ENCODE peak calls at places on chromosomes 11 and 22, in ten cellular contexts. N is NCI-H460; R is GM04504; O is ACHN; I is GM12865; Q is GM03348; H is stimulated activated CD8-positive, alpha-beta memory T cell treated with anti-CD3 and anti-CD28 coated beads, Interleukin-7, amount 100 ng/mL, for 1 hour; A is T-helper 2 cell; V is stimulated activated naive CD8-positive, alpha-beta T cell treated with anti-CD3 and anti-CD28 coated beads, Interleukin-15, Interleukin-2, amounts not matched to agents 100 U/mL and 50 U/mL, for 24 hours; Y is SHP77. X is an unnamed sample.

GRCh38 chr11:45102361-45102809 is 44.1 kb upstream of the PRDM11 start:
- DNase-seq in R (no peak), V (no peak), Y (no peak), O (no peak), I (no peak), A (no peak), N (no peak), Q (no peak), H (no peak), X (no peak)

GRCh38 chr22:43978558-43978957 is 23.3 kb downstream of the SAMM50 start:
- DNase-seq in A (no peak), Q (no peak), V (no peak), H (no peak), O (no peak), I (no peak), Y (no peak), R (no peak), N (no peak), X (no peak)

GRCh38 chr11:69010964-69011623 is 2.0 kb downstream of the MRGPRF start:
- DNase-seq in I (no peak), Y (no peak), O (no peak), V (peak), Q (peak), A (peak), R (peak), H (no peak), N (peak), X (no peak)

GRCh38 chr11:19243601-19244000 is 2.9 kb upstream of the E2F8 start:
- DNase-seq in N (no peak), R (no peak), V (no peak), Q (no peak), I (no peak), O (no peak), A (no peak), H (no peak), Y (no peak), X (no peak)

GRCh38 chr22:49772692-49773091 is 55.0 kb downstream of the BRD1 start:
- DNase-seq in O (no peak), Y (no peak), H (no peak), I (no peak), Q (no peak), V (no peak), R (no peak), A (no peak), N (no peak), X (no peak)

GRCh38 chr11:77107950-77108349 is 5.3 kb downstream of the OMP start:
- DNase-seq in N (no peak), I (no peak), R (peak), Q (peak), O (peak), H (no peak), Y (no peak), A (no peak), V (no peak), X (no peak)

GRCh38 chr22:49934144-49934890 is 15.9 kb downstream of the CRELD2 start:
- DNase-seq in V (peak), I (no peak), R (no peak), N (no peak), A (peak), H (no peak), Y (no peak), O (peak), Q (no peak), X (no peak)

GRCh38 chr11:66701432-66702240 is 23.9 kb upstream of the RBM4B start:
- DNase-seq in Q (no peak), H (no peak), V (peak), R (no peak), N (no peak), Y (no peak), A (no peak), O (no peak), I (no peak), X (no peak)

GRCh38 chr11:69800278-69800677 is 18.9 kb downstream of the FGF3 start:
- DNase-seq in O (no peak), H (no peak), I (no peak), N (no peak), V (no peak), Q (no peak), A (no peak), R (no peak), Y (no peak), X (no peak)

GRCh38 chr11:8257003-8257664 is 6.5 kb downstream of the LMO1 start:
- DNase-seq in R (no peak), V (no peak), N (no peak), Y (no peak), H (no peak), I (no peak), A (no peak), O (no peak), Q (no peak), X (peak)

GRCh38 chr11:10038916-10039315 is 255.1 kb downstream of the SBF2 start:
- DNase-seq in V (no peak), A (no peak), N (no peak), H (no peak), O (no peak), I (no peak), Y (no peak), Q (peak), R (no peak), X (no peak)

GRCh38 chr11:17720796-17721171 is 1.4 kb downstream of the MYOD1 start:
- DNase-seq in Q (no peak), H (no peak), I (no peak), O (peak), V (no peak), N (no peak), A (no peak), Y (no peak), R (no peak), X (no peak)

GRCh38 chr11:70942593-70942992 is 309.8 kb downstream of the SHANK2 start:
- DNase-seq in Y (peak), I (peak), O (peak), V (peak), H (no peak), N (no peak), A (no peak), Q (no peak), R (no peak), X (no peak)

GRCh38 chr11:22510741-22511140 is 114.9 kb downstream of the FANCF start:
- DNase-seq in N (no peak), V (no peak), A (no peak), H (no peak), Y (no peak), I (no peak), O (no peak), R (no peak), Q (peak), X (no peak)

GRCh38 chr11:116226731-116227130 is 546.1 kb downstream of the BUD13 start:
- DNase-seq in V (no peak), A (no peak), R (no peak), Y (no peak), N (no peak), O (no peak), H (no peak), I (no peak), Q (no peak), X (no peak)

GRCh38 chr11:83836883-83837654 is 550.9 kb upstream of the CCDC90B start:
- DNase-seq in N (peak), I (peak), Y (peak), O (peak), H (no peak), A (no peak), R (peak), V (peak), Q (peak), X (no peak)

GRCh38 chr11:118152552-118153471 is at the start of gene SCN4B:
- DNase-seq in Q (peak), Y (no peak), O (peak), N (peak), I (no peak), V (no peak), H (no peak), R (no peak), A (no peak), X (no peak)

GRCh38 chr11:66172146-66172545 is 96.3 kb upstream of the RAB1B start:
- DNase-seq in R (no peak), Q (peak), H (no peak), O (peak), N (no peak), Y (no peak), V (peak), A (no peak), I (no peak), X (no peak)

GRCh38 chr11:46701078-46701654 is 335 bp downstream of the ZNF408 start:
- DNase-seq in V (peak), Y (no peak), R (no peak), I (no peak), N (no peak), O (no peak), A (no peak), H (no peak), Q (no peak), X (no peak)

GRCh38 chr11:120108154-120108784 is 29.6 kb downstream of the TRIM29 start:
- DNase-seq in I (peak), Y (no peak), A (peak), H (peak), O (peak), Q (peak), V (peak), R (peak), N (peak), X (no peak)

GRCh38 chr11:75826463-75827220 is 11.6 kb downstream of the UVRAG start:
- DNase-seq in R (no peak), I (peak), Q (peak), A (no peak), N (no peak), Y (no peak), O (no peak), H (no peak), V (no peak), X (no peak)

GRCh38 chr11:63906585-63906984 is 10.4 kb downstream of the RCOR2 start:
- DNase-seq in V (peak), R (no peak), N (no peak), H (no peak), Y (no peak), A (peak), O (peak), Q (peak), I (peak), X (no peak)

GRCh38 chr11:44754876-44755552 is 28.3 kb downstream of the TSPAN18 start:
- DNase-seq in R (no peak), N (no peak), I (no peak), H (no peak), Y (no peak), V (no peak), Q (no peak), A (no peak), O (no peak), X (no peak)

GRCh38 chr11:62427630-62428233 is 8.9 kb downstream of the SCGB1A1 start:
- DNase-seq in I (peak), H (no peak), O (peak), Q (peak), N (no peak), A (no peak), Y (no peak), R (no peak), V (no peak), X (no peak)

GRCh38 chr11:13984616-13985474 is 22.3 kb downstream of the SPON1 start:
- DNase-seq in I (no peak), Y (no peak), R (peak), H (no peak), V (no peak), Q (peak), N (no peak), O (no peak), A (no peak), X (no peak)

GRCh38 chr22:46678785-46679700 is 58.9 kb downstream of the GRAMD4 start:
- DNase-seq in O (no peak), N (no peak), V (no peak), A (no peak), Y (no peak), R (peak), I (no peak), H (no peak), Q (peak), X (no peak)

GRCh38 chr11:121105063-121105480 is 4.0 kb downstream of the TECTA start:
- DNase-seq in O (no peak), V (no peak), I (no peak), N (no peak), Y (no peak), Q (no peak), A (no peak), H (no peak), R (peak), X (no peak)

GRCh38 chr11:113179181-113179701 is 135.1 kb upstream of the TTC12 start:
- DNase-seq in A (no peak), O (no peak), R (no peak), N (no peak), V (no peak), Q (no peak), Y (no peak), H (no peak), I (no peak), X (no peak)

GRCh38 chr11:46850829-46851380 is 4.8 kb upstream of the CKAP5 start:
- DNase-seq in Y (no peak), N (no peak), R (no peak), O (no peak), I (no peak), V (no peak), A (no peak), H (no peak), Q (no peak), X (no peak)

GRCh38 chr11:1306186-1307162 is 3.0 kb downstream of the TOLLIP start:
- DNase-seq in I (no peak), R (no peak), V (no peak), A (no peak), H (no peak), O (no peak), Q (no peak), N (no peak), Y (no peak), X (no peak)

GRCh38 chr11:36292311-36292722 is 3.1 kb upstream of the COMMD9 start:
- DNase-seq in A (no peak), V (no peak), H (no peak), Y (peak), N (peak), R (no peak), O (peak), Q (peak), I (peak), X (no peak)

GRCh38 chr11:93389737-93390136 is 59.2 kb downstream of the DEUP1 start:
- DNase-seq in R (no peak), Q (no peak), N (no peak), O (no peak), Y (no peak), I (no peak), A (no peak), H (no peak), V (no peak), X (no peak)

GRCh38 chr11:120034881-120035620 is 102.9 kb downstream of the TRIM29 start:
- DNase-seq in V (no peak), N (no peak), Y (peak), O (no peak), H (no peak), I (no peak), R (no peak), A (no peak), Q (peak), X (peak)

GRCh38 chr22:26632422-26633155 is 10.8 kb downstream of the CRYBA4 start:
- DNase-seq in H (no peak), Q (no peak), O (no peak), R (no peak), I (no peak), Y (no peak), N (no peak), V (no peak), A (no peak), X (no peak)

GRCh38 chr11:93131709-93132108 is 66.1 kb downstream of the SLC36A4 start:
- DNase-seq in Y (peak), Q (no peak), O (peak), A (no peak), V (no peak), I (no peak), R (no peak), N (peak), H (no peak), X (no peak)

GRCh38 chr11:68271781-68272608 is at the start of gene C11orf24:
- DNase-seq in Q (peak), I (peak), O (peak), N (peak), R (peak), Y (peak), H (peak), V (peak), A (peak), X (peak)

GRCh38 chr22:38467904-38468760 is at the start of gene KDELR3:
- DNase-seq in I (peak), A (peak), O (peak), H (peak), V (peak), Y (no peak), R (peak), N (peak), Q (peak), X (no peak)

GRCh38 chr11:110283862-110284261 is 12.6 kb downstream of the RDX start:
- DNase-seq in O (no peak), A (no peak), V (no peak), R (no peak), N (no peak), Y (no peak), I (no peak), Q (no peak), H (no peak), X (no peak)

X was measured in DMS 273 treated with DMSO at 0.1 percent for 48 hours.